ENCODE peak calls at places on chromosomes 16 and 17, in four cellular contexts. Y is IMR-90, H is neuronal stem cell, F is H1. G is an unnamed sample.

GRCh38 chr16:2083409-2083808 is 35.6 kb downstream of the TSC2 start:
- DNase-seq in Y (no peak), H (no peak), F (no peak), G (no peak)

GRCh38 chr16:52318259-52319008 is 228.5 kb downstream of the TOX3 start:
- DNase-seq in Y (no peak), H (no peak), F (no peak), G (no peak)

GRCh38 chr16:46629331-46629843 is 8.2 kb upstream of the SHCBP1 start:
- DNase-seq in Y (peak; percentile 60), H (no peak), F (peak; percentile 52), G (peak; percentile 74)

GRCh38 chr17:78123258-78123929 is 5.2 kb downstream of the TMC6 start:
- DNase-seq in Y (no peak), H (no peak), F (no peak), G (no peak)

GRCh38 chr17:50174444-50174843 is 8.6 kb downstream of the SGCA start:
- DNase-seq in Y (no peak), H (no peak), F (no peak), G (no peak)

GRCh38 chr17:78184311-78184710 is 2.5 kb downstream of the TK1 start:
- DNase-seq in Y (no peak), H (no peak), F (no peak), G (no peak)

GRCh38 chr16:22217890-22218730 is 12.0 kb downstream of the EEF2K start:
- DNase-seq in Y (no peak), H (no peak), F (no peak), G (no peak)

GRCh38 chr16:88896238-88897065 is 30.0 kb upstream of the PABPN1L start:
- DNase-seq in Y (no peak), H (no peak), F (no peak), G (no peak)

GRCh38 chr17:64264891-64265290 is 1.8 kb upstream of the TEX2 start:
- DNase-seq in Y (no peak), H (no peak), F (no peak), G (no peak)

GRCh38 chr16:57419506-57419905 is 14.9 kb downstream of the CCL17 start:
- DNase-seq in Y (no peak), H (no peak), F (no peak), G (no peak)

GRCh38 chr17:80927791-80928216 is 63.8 kb upstream of the CHMP6 start:
- DNase-seq in Y (peak; percentile 11), H (no peak), F (no peak), G (peak; percentile 17)

GRCh38 chr16:85486256-85486915 is 126.7 kb upstream of the GSE1 start:
- DNase-seq in Y (no peak), H (no peak), F (no peak), G (no peak)

GRCh38 chr17:8117980-8118768 is at the start of gene ALOXE3:
- DNase-seq in Y (peak; percentile 64), H (peak; percentile 40), F (peak; percentile 72), G (peak; percentile 65)

GRCh38 chr17:61382796-61383688 is 16.6 kb upstream of the TBX2 start:
- DNase-seq in Y (no peak), H (no peak), F (no peak), G (no peak)

GRCh38 chr16:75559564-75560372 is 3.7 kb upstream of the TMEM231 start:
- DNase-seq in Y (peak; percentile 62), H (no peak), F (no peak), G (peak; percentile 76)

GRCh38 chr16:11609474-11610120 is 22.9 kb upstream of the LITAF start:
- DNase-seq in Y (no peak), H (no peak), F (no peak), G (peak; percentile 54)

GRCh38 chr17:65219124-65219523 is 82.0 kb downstream of the RGS9 start:
- DNase-seq in Y (no peak), H (no peak), F (no peak), G (no peak)

GRCh38 chr16:67663151-67663876 is 2.6 kb downstream of the PARD6A start:
- DNase-seq in Y (no peak), H (no peak), F (peak; percentile 88), G (peak; percentile 26)

GRCh38 chr16:11101695-11102522 is 154.1 kb downstream of the SOCS1 start:
- DNase-seq in Y (peak; percentile 94), H (no peak), F (no peak), G (peak; percentile 57)

GRCh38 chr17:82668631-82669099 is 20.4 kb upstream of the WDR45B start:
- DNase-seq in Y (peak; percentile 44), H (peak; percentile 31), F (peak; percentile 78), G (peak; percentile 78)

GRCh38 chr17:66555605-66556004 is 253.2 kb downstream of the PRKCA start:
- DNase-seq in Y (no peak), H (no peak), F (no peak), G (no peak)

GRCh38 chr17:79933863-79934652 is 94.8 kb upstream of the CBX4 start:
- DNase-seq in Y (peak; percentile 26), H (no peak), F (no peak), G (peak; percentile 33)

GRCh38 chr17:74051348-74051747 is 152.1 kb upstream of the RPL38 start:
- DNase-seq in Y (no peak), H (no peak), F (no peak), G (no peak)

GRCh38 chr16:56192971-56193936 is 2.0 kb downstream of the GNAO1 start:
- DNase-seq in Y (no peak), H (no peak), F (no peak), G (no peak)

GRCh38 chr17:41647940-41648410 is 23.6 kb upstream of the KRT17 start:
- DNase-seq in Y (peak; percentile 54), H (peak; percentile 87), F (peak; percentile 100), G (peak; percentile 65)

GRCh38 chr16:1481906-1482835 is 6.6 kb downstream of the PTX4 start:
- DNase-seq in Y (peak; percentile 44), H (no peak), F (no peak), G (no peak)

GRCh38 chr16:89200850-89201466 is 621 bp upstream of the SLC22A31 start:
- DNase-seq in Y (no peak), H (no peak), F (no peak), G (no peak)

GRCh38 chr17:7019839-7020519 is 2.9 kb upstream of the BCL6B start:
- DNase-seq in Y (peak; percentile 23), H (no peak), F (peak; percentile 69), G (peak; percentile 54)

GRCh38 chr16:88070341-88070740 is 119.1 kb downstream of the BANP start:
- DNase-seq in Y (no peak), H (no peak), F (no peak), G (no peak)

GRCh38 chr17:7587420-7587786 is 2.5 kb downstream of the SOX15 start:
- DNase-seq in Y (peak; percentile 98), H (no peak), F (no peak), G (peak; percentile 95)

GRCh38 chr17:79591695-79592094 is 19.2 kb downstream of the RBFOX3 start:
- DNase-seq in Y (no peak), H (no peak), F (no peak), G (no peak)

GRCh38 chr16:79049040-79049439 is 551.5 kb downstream of the MAF start:
- DNase-seq in Y (no peak), H (no peak), F (no peak), G (no peak)

GRCh38 chr16:75244225-75244792 is 7.1 kb downstream of the BCAR1 start:
- DNase-seq in Y (peak; percentile 72), H (no peak), F (no peak), G (peak; percentile 74)

GRCh38 chr16:66357523-66357928 is 9.0 kb upstream of the CDH5 start:
- DNase-seq in Y (peak; percentile 83), H (peak; percentile 57), F (no peak), G (peak; percentile 84)

GRCh38 chr16:84455031-84455430 is 49.4 kb downstream of the MEAK7 start:
- DNase-seq in Y (no peak), H (no peak), F (no peak), G (no peak)

GRCh38 chr16:57660715-57661463 is 7.2 kb upstream of the ADGRG3 start:
- DNase-seq in Y (no peak), H (no peak), F (no peak), G (no peak)

GRCh38 chr16:1651509-1652342 is 26.4 kb upstream of the JPT2 start:
- DNase-seq in Y (peak; percentile 4), H (no peak), F (no peak), G (peak; percentile 10)

DNA sequence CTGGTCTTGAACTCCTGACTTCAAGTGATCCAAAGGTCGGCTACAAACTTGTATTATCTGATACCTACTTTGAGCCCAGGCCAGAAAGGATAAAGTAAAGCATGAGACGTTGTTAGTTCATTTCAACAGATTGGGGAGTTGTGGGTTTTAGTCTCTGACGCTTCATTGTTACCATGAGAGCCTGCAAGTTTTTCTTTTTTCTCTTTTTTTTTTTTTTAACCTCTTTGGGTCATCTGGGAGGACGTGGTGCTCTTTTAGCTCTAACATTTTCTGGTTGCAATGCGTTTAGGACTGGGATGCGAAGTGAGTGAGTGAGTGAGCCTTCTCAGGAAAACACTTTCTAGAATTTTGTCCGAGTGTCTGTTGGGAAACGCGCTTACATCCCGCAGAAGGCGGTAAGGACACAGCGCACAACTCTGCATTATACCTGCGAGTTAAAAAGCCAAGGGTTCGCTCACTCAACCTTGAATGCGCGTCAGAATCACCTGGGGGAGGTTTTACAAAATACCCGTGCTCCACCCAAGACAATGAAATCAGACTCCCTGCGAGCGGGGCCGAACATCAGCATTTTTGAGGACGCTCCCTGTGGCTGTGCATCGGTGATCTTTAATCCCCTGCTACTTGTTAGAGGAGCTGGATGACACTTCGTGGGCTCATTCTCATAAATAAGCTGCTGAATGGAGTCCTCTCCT is 704 bp upstream of the RNF135 start:
- DNase-seq in Y (no peak), H (no peak), F (peak; percentile 56), G (no peak)
- H2BK15ac ChIP-seq in Y (peak overlapping the region; percentile 7), H (no peak overlapping the region), F (no peak overlapping the region), G (peak overlapping the region; percentile 8)

GRCh38 chr17:12909511-12909910 is 108.3 kb downstream of the ELAC2 start:
- DNase-seq in Y (no peak), H (no peak), F (no peak), G (no peak)
- H3K4me3 ChIP-seq in Y (no peak overlapping the region), H (no peak overlapping the region), F (no peak overlapping the region), G (no peak overlapping the region)

DNA sequence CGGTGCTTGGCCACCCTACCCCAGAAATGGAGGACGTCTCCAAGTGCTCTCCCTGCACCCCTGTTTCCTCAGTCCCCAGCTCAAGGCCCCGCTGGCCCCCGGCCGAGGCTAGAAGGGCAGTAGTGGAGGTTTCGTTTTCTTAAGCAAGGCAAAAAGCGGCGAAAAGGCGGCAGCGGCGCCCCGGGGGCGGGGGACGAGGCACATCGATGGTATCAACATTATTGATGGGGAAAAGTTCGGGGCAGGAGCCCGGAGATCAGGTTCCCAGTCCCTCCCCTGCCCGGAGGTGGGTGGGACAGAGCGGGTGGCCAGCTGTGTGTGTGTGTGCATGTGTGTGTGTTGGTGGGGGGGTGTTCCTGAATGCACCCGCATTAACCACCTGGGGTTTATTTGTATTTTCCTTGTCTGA is 4.1 kb upstream of the SALL1 start:
- DNase-seq in Y (no peak), H (no peak), F (no peak), G (peak; percentile 78)
- H3K14ac ChIP-seq in Y (peak overlapping the region; percentile 52), H (no peak overlapping the region), F (no peak overlapping the region), G (peak overlapping the region; percentile 36)

DNA sequence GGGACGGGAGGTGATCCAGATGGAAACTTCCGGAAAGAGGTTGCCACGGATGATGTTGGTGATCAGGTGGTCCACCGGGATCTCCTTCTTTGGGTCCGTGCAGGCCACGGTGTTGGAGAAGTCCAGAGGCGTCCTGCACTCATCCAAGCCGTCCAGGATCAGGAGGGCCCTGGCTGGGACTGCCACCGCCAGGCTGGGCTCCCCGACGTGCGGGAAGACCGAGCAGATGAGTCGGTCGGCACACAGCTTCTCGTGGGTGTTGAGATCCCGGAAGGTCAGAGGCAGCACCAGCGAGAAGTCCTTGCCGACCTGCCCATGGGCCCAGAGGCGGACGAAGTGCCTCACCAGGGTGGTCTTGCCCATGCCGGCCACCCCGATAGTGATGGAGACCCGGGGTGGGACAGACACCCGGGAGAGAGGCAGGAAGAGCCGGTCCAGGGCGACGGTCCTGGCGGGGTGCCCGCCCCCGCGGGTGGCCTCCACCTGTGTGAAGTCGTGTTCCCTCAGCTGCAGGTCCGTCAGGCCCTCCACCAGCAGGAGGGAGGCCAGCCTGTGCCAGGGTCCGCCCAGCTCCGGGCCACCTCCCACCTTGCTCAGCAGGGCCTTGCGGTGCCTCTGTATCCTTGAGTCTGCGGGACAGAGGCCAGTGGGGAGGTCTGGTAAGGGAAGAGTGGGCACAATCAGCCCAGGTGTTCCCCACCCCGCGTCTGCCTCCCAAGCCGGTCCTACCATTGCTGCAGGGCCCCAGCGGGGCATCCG is 12.9 kb downstream of the NLRC3 start:
- DNase-seq in Y (no peak), H (no peak), F (no peak), G (no peak)
- H2BK15ac ChIP-seq in Y (no peak overlapping the region), H (no peak overlapping the region), F (no peak overlapping the region), G (no peak overlapping the region)

G was measured in mesenchymal stem cell.